ENCODE peak calls at places on chromosome 5, in ten cellular contexts. One of them, this sample, is unnamed.

GRCh38 chr5:129771058-129771838 is 23.4 kb downstream of the MINAR2 start:
- DNase-seq in IMR-90: peak; percentile 22
- DNase-seq in breast epithelium: no peak
- DNase-seq in K562: peak; percentile 27
- DNase-seq in spleen: no peak
- DNase-seq in endothelial cell of umbilical vein: peak; percentile 51
- DNase-seq in H54: peak; percentile 20
- DNase-seq in right lobe of liver: no peak
- DNase-seq in A549: peak; percentile 35
- DNase-seq in Peyer's patch: no peak
- DNase-seq in this sample: peak; percentile 40

GRCh38 chr5:135313405-135313804 is 85.6 kb downstream of the MACROH2A1 start:
- DNase-seq in H54: no peak
- DNase-seq in IMR-90: no peak
- DNase-seq in spleen: no peak
- DNase-seq in A549: no peak
- DNase-seq in Peyer's patch: no peak
- DNase-seq in breast epithelium: no peak
- DNase-seq in right lobe of liver: no peak
- DNase-seq in endothelial cell of umbilical vein: no peak
- DNase-seq in K562: no peak
- DNase-seq in this sample: no peak

GRCh38 chr5:32420506-32420905 is 24.0 kb downstream of the ZFR start:
- DNase-seq in IMR-90: peak; percentile 59
- DNase-seq in breast epithelium: no peak
- DNase-seq in spleen: no peak
- DNase-seq in H54: no peak
- DNase-seq in endothelial cell of umbilical vein: no peak
- DNase-seq in A549: no peak
- DNase-seq in Peyer's patch: no peak
- DNase-seq in right lobe of liver: no peak
- DNase-seq in K562: no peak
- DNase-seq in this sample: no peak

GRCh38 chr5:176647870-176648466 is 684 bp downstream of the TSPAN17 start:
- DNase-seq in Peyer's patch: peak; percentile 67
- DNase-seq in A549: no peak
- DNase-seq in H54: peak; percentile 59
- DNase-seq in endothelial cell of umbilical vein: peak; percentile 38
- DNase-seq in breast epithelium: peak; percentile 55
- DNase-seq in K562: peak; percentile 64
- DNase-seq in right lobe of liver: peak; percentile 68
- DNase-seq in spleen: peak; percentile 84
- DNase-seq in IMR-90: no peak
- DNase-seq in this sample: peak; percentile 72

GRCh38 chr5:120151825-120152224 is 312.3 kb upstream of the PRR16 start:
- DNase-seq in right lobe of liver: no peak
- DNase-seq in endothelial cell of umbilical vein: no peak
- DNase-seq in spleen: no peak
- DNase-seq in H54: no peak
- DNase-seq in Peyer's patch: no peak
- DNase-seq in breast epithelium: no peak
- DNase-seq in K562: no peak
- DNase-seq in IMR-90: no peak
- DNase-seq in A549: no peak
- DNase-seq in this sample: no peak

GRCh38 chr5:80031109-80031508 is 4.0 kb upstream of the THBS4 start:
- DNase-seq in breast epithelium: no peak
- DNase-seq in A549: no peak
- DNase-seq in K562: no peak
- DNase-seq in spleen: no peak
- DNase-seq in right lobe of liver: no peak
- DNase-seq in Peyer's patch: no peak
- DNase-seq in H54: no peak
- DNase-seq in IMR-90: no peak
- DNase-seq in endothelial cell of umbilical vein: no peak
- DNase-seq in this sample: no peak

GRCh38 chr5:22470408-22470807 is 382.7 kb downstream of the CDH12 start:
- DNase-seq in H54: no peak
- DNase-seq in breast epithelium: no peak
- DNase-seq in IMR-90: no peak
- DNase-seq in right lobe of liver: no peak
- DNase-seq in K562: no peak
- DNase-seq in Peyer's patch: no peak
- DNase-seq in spleen: no peak
- DNase-seq in A549: no peak
- DNase-seq in endothelial cell of umbilical vein: no peak
- DNase-seq in this sample: no peak

GRCh38 chr5:8848997-8849585 is 696.8 kb downstream of the SEMA5A start:
- DNase-seq in spleen: no peak
- DNase-seq in H54: peak; percentile 63
- DNase-seq in breast epithelium: no peak
- DNase-seq in endothelial cell of umbilical vein: peak; percentile 57
- DNase-seq in IMR-90: peak; percentile 89
- DNase-seq in A549: no peak
- DNase-seq in right lobe of liver: no peak
- DNase-seq in K562: no peak
- DNase-seq in Peyer's patch: no peak
- DNase-seq in this sample: no peak

GRCh38 chr5:172680921-172681320 is 39.9 kb downstream of the NEURL1B start:
- DNase-seq in spleen: no peak
- DNase-seq in A549: no peak
- DNase-seq in breast epithelium: no peak
- DNase-seq in Peyer's patch: no peak
- DNase-seq in right lobe of liver: no peak
- DNase-seq in H54: no peak
- DNase-seq in IMR-90: no peak
- DNase-seq in K562: no peak
- DNase-seq in endothelial cell of umbilical vein: no peak
- DNase-seq in this sample: no peak

GRCh38 chr5:146283344-146283761 is 55.3 kb upstream of the POU4F3 start:
- DNase-seq in IMR-90: peak; percentile 96
- DNase-seq in right lobe of liver: no peak
- DNase-seq in Peyer's patch: no peak
- DNase-seq in H54: peak; percentile 76
- DNase-seq in K562: no peak
- DNase-seq in A549: peak; percentile 38
- DNase-seq in breast epithelium: no peak
- DNase-seq in spleen: no peak
- DNase-seq in endothelial cell of umbilical vein: peak; percentile 73
- DNase-seq in this sample: no peak

GRCh38 chr5:33336911-33337620 is 103.7 kb upstream of the TARS1 start:
- DNase-seq in endothelial cell of umbilical vein: no peak
- DNase-seq in breast epithelium: no peak
- DNase-seq in H54: no peak
- DNase-seq in Peyer's patch: no peak
- DNase-seq in right lobe of liver: no peak
- DNase-seq in A549: no peak
- DNase-seq in IMR-90: peak; percentile 82
- DNase-seq in spleen: no peak
- DNase-seq in K562: no peak
- DNase-seq in this sample: no peak

GRCh38 chr5:64789457-64789856 is 20.7 kb downstream of the CWC27 start:
- DNase-seq in Peyer's patch: no peak
- DNase-seq in H54: no peak
- DNase-seq in IMR-90: peak; percentile 83
- DNase-seq in K562: no peak
- DNase-seq in A549: no peak
- DNase-seq in right lobe of liver: no peak
- DNase-seq in breast epithelium: no peak
- DNase-seq in spleen: no peak
- DNase-seq in endothelial cell of umbilical vein: no peak
- DNase-seq in this sample: no peak

DNA sequence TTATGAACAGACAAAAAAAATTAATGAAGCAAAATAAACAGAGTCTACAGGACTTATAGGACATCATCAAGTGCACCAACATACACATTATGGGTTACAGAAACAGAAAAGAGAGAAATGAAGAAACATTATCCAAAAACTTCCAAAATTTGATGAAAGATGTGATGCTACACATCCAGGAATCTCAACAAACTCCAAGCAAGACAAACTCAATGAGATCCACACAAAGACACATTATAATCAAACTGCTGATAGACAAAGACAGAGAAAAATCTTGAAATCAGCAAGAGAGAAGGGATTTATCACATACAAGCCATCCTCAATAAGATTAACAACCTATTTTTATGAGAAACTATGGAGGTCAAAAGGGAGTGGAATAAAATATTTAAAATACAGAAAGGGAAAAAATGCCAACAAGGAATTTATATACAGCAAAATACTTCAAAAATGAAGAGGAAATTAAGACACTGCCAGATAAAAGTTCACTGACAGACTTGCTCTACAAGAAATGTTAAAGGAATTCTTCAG is 101.0 kb downstream of the NR2F1-AS1 start:
- DNase-seq in A549: no peak
- DNase-seq in endothelial cell of umbilical vein: no peak
- DNase-seq in IMR-90: no peak
- DNase-seq in right lobe of liver: no peak
- DNase-seq in H54: no peak
- DNase-seq in spleen: no peak
- DNase-seq in breast epithelium: no peak
- DNase-seq in K562: no peak
- DNase-seq in Peyer's patch: no peak
- DNase-seq in this sample: no peak
- TF ChIP-seq POLR2A in A549: no peak
- TF ChIP-seq POLR2A in endothelial cell of umbilical vein: no peak
- TF ChIP-seq POLR2A in IMR-90: no peak
- TF ChIP-seq POLR2A in right lobe of liver: no peak
- TF ChIP-seq POLR2A in H54: no peak
- TF ChIP-seq POLR2A in spleen: no peak
- TF ChIP-seq POLR2A in breast epithelium: no peak
- TF ChIP-seq POLR2A in K562: no peak
- TF ChIP-seq POLR2A in Peyer's patch: no peak
- TF ChIP-seq POLR2A in this sample: no peak

GRCh38 chr5:126777974-126778674 is 1.2 kb downstream of the LMNB1 start:
- DNase-seq in K562: peak; percentile 79
- DNase-seq in endothelial cell of umbilical vein: peak; percentile 98
- DNase-seq in IMR-90: peak; percentile 95
- DNase-seq in breast epithelium: peak; percentile 57
- DNase-seq in A549: peak; percentile 87
- DNase-seq in right lobe of liver: peak; percentile 92
- DNase-seq in spleen: peak; percentile 98
- DNase-seq in Peyer's patch: peak; percentile 90
- DNase-seq in H54: peak; percentile 69
- DNase-seq in this sample: peak; percentile 96
- TF ChIP-seq POLR2A in K562: peak; percentile 92
- TF ChIP-seq POLR2A in endothelial cell of umbilical vein: peak; percentile 95
- TF ChIP-seq POLR2A in IMR-90: peak; percentile 39
- TF ChIP-seq POLR2A in breast epithelium: no peak
- TF ChIP-seq POLR2A in A549: peak; percentile 33
- TF ChIP-seq POLR2A in right lobe of liver: peak; percentile 58
- TF ChIP-seq POLR2A in spleen: peak; percentile 29
- TF ChIP-seq POLR2A in Peyer's patch: no peak
- TF ChIP-seq POLR2A in H54: peak; percentile 69
- TF ChIP-seq POLR2A in this sample: peak; percentile 92

DNA sequence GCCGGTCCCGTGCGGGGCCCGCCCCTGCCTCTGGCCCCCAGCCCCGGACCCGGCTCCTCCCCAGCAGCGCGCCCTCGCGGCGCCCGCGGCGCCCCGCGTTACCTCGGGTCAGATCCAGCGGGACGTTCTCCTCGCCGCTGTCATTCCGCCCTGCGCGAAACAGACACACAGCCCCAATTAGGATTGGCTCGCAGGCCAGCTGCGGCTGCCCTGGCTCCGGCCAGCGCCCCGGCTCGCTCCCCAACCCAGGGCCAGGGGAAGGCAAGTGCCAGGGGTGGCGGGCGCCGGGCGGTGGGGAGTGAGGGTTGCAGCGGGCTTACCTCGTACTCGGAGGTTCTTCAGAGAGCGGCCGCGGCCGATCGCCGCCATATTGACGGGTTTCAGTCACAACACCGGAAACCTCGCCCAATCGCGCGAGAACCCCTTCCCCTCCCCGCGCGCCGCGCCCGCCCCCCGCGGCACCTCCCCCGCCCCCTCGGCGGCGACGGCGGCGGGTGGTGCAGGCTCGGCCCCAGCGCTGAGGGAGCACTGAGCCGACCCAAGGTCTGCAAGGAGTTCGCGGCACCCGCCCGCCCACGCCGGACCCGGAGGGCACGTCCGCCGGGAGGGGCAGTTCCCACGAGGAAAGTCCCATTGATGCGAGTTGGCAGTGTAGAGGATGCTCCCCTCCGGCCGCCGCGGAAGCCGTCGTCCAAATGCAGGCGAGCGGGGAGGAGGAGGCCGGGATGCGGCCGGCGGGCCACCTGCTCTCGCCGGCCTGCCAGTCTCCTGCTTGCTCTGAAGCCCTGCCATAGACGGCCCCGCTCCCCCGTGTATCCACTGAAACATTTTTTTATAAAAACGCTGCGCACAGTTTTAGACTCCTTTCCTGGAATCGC is at the start of gene RICTOR:
- DNase-seq in right lobe of liver: peak; percentile 92
- DNase-seq in IMR-90: peak; percentile 82
- DNase-seq in A549: peak; percentile 79
- DNase-seq in spleen: peak; percentile 98
- DNase-seq in K562: peak; percentile 95
- DNase-seq in Peyer's patch: peak; percentile 92
- DNase-seq in H54: peak; percentile 80
- DNase-seq in breast epithelium: peak; percentile 80
- DNase-seq in endothelial cell of umbilical vein: peak; percentile 91
- DNase-seq in this sample: peak; percentile 95
- TF ChIP-seq POLR2A in right lobe of liver: peak; percentile 56
- TF ChIP-seq POLR2A in IMR-90: peak; percentile 82
- TF ChIP-seq POLR2A in A549: peak; percentile 87
- TF ChIP-seq POLR2A in spleen: peak; percentile 71
- TF ChIP-seq POLR2A in K562: peak; percentile 92
- TF ChIP-seq POLR2A in Peyer's patch: no peak
- TF ChIP-seq POLR2A in H54: peak; percentile 89
- TF ChIP-seq POLR2A in breast epithelium: no peak
- TF ChIP-seq POLR2A in endothelial cell of umbilical vein: peak; percentile 83
- TF ChIP-seq POLR2A in this sample: peak; percentile 71

GRCh38 chr5:140672455-140673186 is 755 bp downstream of the DND1 start:
- DNase-seq in K562: no peak
- DNase-seq in A549: no peak
- DNase-seq in right lobe of liver: peak; percentile 62
- DNase-seq in endothelial cell of umbilical vein: peak; percentile 31
- DNase-seq in spleen: peak; percentile 87
- DNase-seq in breast epithelium: no peak
- DNase-seq in IMR-90: no peak
- DNase-seq in Peyer's patch: no peak
- DNase-seq in H54: no peak
- DNase-seq in this sample: no peak

GRCh38 chr5:140673187-140673976 is at the start of gene DND1:
- DNase-seq in right lobe of liver: no peak
- DNase-seq in H54: no peak
- DNase-seq in endothelial cell of umbilical vein: no peak
- DNase-seq in A549: no peak
- DNase-seq in IMR-90: no peak
- DNase-seq in K562: peak; percentile 60
- DNase-seq in Peyer's patch: no peak
- DNase-seq in spleen: no peak
- DNase-seq in breast epithelium: no peak
- DNase-seq in this sample: no peak

GRCh38 chr5:140671472-140672210 is 1.7 kb downstream of the DND1 start:
- DNase-seq in H54: no peak
- DNase-seq in breast epithelium: no peak
- DNase-seq in endothelial cell of umbilical vein: no peak
- DNase-seq in A549: no peak
- DNase-seq in IMR-90: no peak
- DNase-seq in right lobe of liver: no peak
- DNase-seq in spleen: no peak
- DNase-seq in K562: no peak
- DNase-seq in Peyer's patch: no peak
- DNase-seq in this sample: no peak

GRCh38 chr5:140674211-140674610 is 835 bp upstream of the DND1 start:
- DNase-seq in breast epithelium: no peak
- DNase-seq in K562: no peak
- DNase-seq in A549: no peak
- DNase-seq in Peyer's patch: no peak
- DNase-seq in spleen: no peak
- DNase-seq in endothelial cell of umbilical vein: no peak
- DNase-seq in right lobe of liver: no peak
- DNase-seq in H54: no peak
- DNase-seq in IMR-90: no peak
- DNase-seq in this sample: no peak

GRCh38 chr5:140674629-140675028 is 1.3 kb upstream of the DND1 start:
- DNase-seq in Peyer's patch: no peak
- DNase-seq in spleen: no peak
- DNase-seq in breast epithelium: no peak
- DNase-seq in IMR-90: no peak
- DNase-seq in A549: no peak
- DNase-seq in endothelial cell of umbilical vein: no peak
- DNase-seq in K562: no peak
- DNase-seq in H54: no peak
- DNase-seq in right lobe of liver: no peak
- DNase-seq in this sample: no peak
- TF ChIP-seq POLR2A in Peyer's patch: no peak
- TF ChIP-seq POLR2A in spleen: no peak
- TF ChIP-seq POLR2A in breast epithelium: no peak
- TF ChIP-seq POLR2A in IMR-90: no peak
- TF ChIP-seq POLR2A in A549: no peak
- TF ChIP-seq POLR2A in endothelial cell of umbilical vein: no peak
- TF ChIP-seq POLR2A in K562: no peak
- TF ChIP-seq POLR2A in H54: no peak
- TF ChIP-seq POLR2A in right lobe of liver: no peak
- TF ChIP-seq POLR2A in this sample: no peak

This sample was measured in erythroblast.